ENCODE peak calls at places on chromosomes 12 and 14, in ten cellular contexts. H is lower lobe of right lung; Z is psoas muscle; X is stromal cell of bone marrow; Y is neuronal stem cell; U is NCI-H146; C is H54; D is MCF 10A; I is naive thymus-derived CD8-positive, alpha-beta T cell; E is HepG2. Q is an unnamed sample.

GRCh38 chr12:122097641-122098364 is 19.2 kb downstream of the MLXIP start:
- DNase-seq in H (peak), Z (no peak), X (no peak), Y (no peak), U (peak), C (no peak), D (no peak), I (no peak), E (peak), Q (no peak)

GRCh38 chr12:60266381-60266852 is 670.6 kb downstream of the SLC16A7 start:
- DNase-seq in H (no peak), Z (no peak), X (peak), Y (no peak), U (no peak), C (peak), D (peak), I (no peak), E (peak), Q (no peak)

GRCh38 chr12:119208626-119209061 is 29.9 kb downstream of the HSPB8 start:
- DNase-seq in H (peak), Z (peak), X (peak), Y (peak), U (peak), C (peak), D (peak), I (no peak), E (peak), Q (no peak)

GRCh38 chr12:84136862-84137367 is 775.7 kb downstream of the SLC6A15 start:
- DNase-seq in H (no peak), Z (no peak), X (no peak), Y (no peak), U (no peak), C (no peak), D (peak), I (no peak), E (no peak), Q (no peak)

GRCh38 chr12:110741795-110742717 is 635 bp downstream of the PPP1CC start:
- DNase-seq in H (peak), Z (peak), X (no peak), Y (peak), U (peak), C (no peak), D (peak), I (peak), E (no peak), Q (peak)

GRCh38 chr14:56310643-56311042 is 192.4 kb downstream of the PELI2 start:
- DNase-seq in H (no peak), Z (no peak), X (no peak), Y (no peak), U (no peak), C (no peak), D (peak), I (no peak), E (no peak), Q (no peak)

GRCh38 chr14:58193542-58193941 is 6.4 kb upstream of the ACTR10 start:
- DNase-seq in H (no peak), Z (no peak), X (no peak), Y (no peak), U (no peak), C (no peak), D (no peak), I (no peak), E (no peak), Q (no peak)

GRCh38 chr12:2779281-2779680 is 15.5 kb upstream of the FKBP4 start:
- DNase-seq in H (no peak), Z (no peak), X (no peak), Y (no peak), U (no peak), C (no peak), D (no peak), I (no peak), E (no peak), Q (no peak)

GRCh38 chr14:104895207-104895785 is 29.4 kb upstream of the PLD4 start:
- DNase-seq in H (no peak), Z (peak), X (no peak), Y (no peak), U (no peak), C (no peak), D (no peak), I (no peak), E (no peak), Q (no peak)

GRCh38 chr12:98354520-98354919 is 160.9 kb upstream of the TMPO start:
- DNase-seq in H (no peak), Z (no peak), X (no peak), Y (no peak), U (peak), C (no peak), D (no peak), I (no peak), E (no peak), Q (no peak)

GRCh38 chr12:34402228-34402898 is 380.1 kb downstream of the ALG10 start:
- DNase-seq in H (peak), Z (peak), X (no peak), Y (no peak), U (no peak), C (no peak), D (no peak), I (no peak), E (no peak), Q (no peak)

GRCh38 chr12:22413592-22413991 is 79.1 kb upstream of the ST8SIA1 start:
- DNase-seq in H (no peak), Z (no peak), X (no peak), Y (no peak), U (no peak), C (no peak), D (no peak), I (no peak), E (no peak), Q (no peak)

GRCh38 chr12:42918387-42918786 is 328.8 kb upstream of the PRICKLE1 start:
- DNase-seq in H (no peak), Z (no peak), X (no peak), Y (no peak), U (no peak), C (no peak), D (no peak), I (no peak), E (no peak), Q (no peak)

GRCh38 chr12:13546231-13546630 is 349.7 kb downstream of the EMP1 start:
- DNase-seq in H (no peak), Z (no peak), X (no peak), Y (no peak), U (no peak), C (no peak), D (no peak), I (no peak), E (no peak), Q (no peak)

GRCh38 chr12:27637524-27637923 is 58.7 kb upstream of the REP15 start:
- DNase-seq in H (no peak), Z (no peak), X (no peak), Y (no peak), U (no peak), C (no peak), D (no peak), I (no peak), E (no peak), Q (no peak)

GRCh38 chr12:6923003-6923732 is 4.6 kb upstream of the ATN1 start:
- DNase-seq in H (peak), Z (no peak), X (no peak), Y (no peak), U (no peak), C (no peak), D (no peak), I (no peak), E (no peak), Q (no peak)

GRCh38 chr14:77037886-77038511 is 9.5 kb upstream of the IRF2BPL start:
- DNase-seq in H (peak), Z (no peak), X (no peak), Y (no peak), U (no peak), C (no peak), D (no peak), I (no peak), E (no peak), Q (no peak)

GRCh38 chr14:83478741-83479140 is 1945.1 kb upstream of the SEL1L start:
- DNase-seq in H (no peak), Z (no peak), X (no peak), Y (no peak), U (no peak), C (no peak), D (no peak), I (no peak), E (no peak), Q (no peak)

GRCh38 chr12:77116277-77116676 is 50.9 kb upstream of the E2F7 start:
- DNase-seq in H (no peak), Z (no peak), X (no peak), Y (no peak), U (no peak), C (no peak), D (no peak), I (no peak), E (no peak), Q (no peak)

GRCh38 chr14:68968051-68968450 is 11.1 kb downstream of the ACTN1 start:
- DNase-seq in H (no peak), Z (no peak), X (no peak), Y (no peak), U (no peak), C (no peak), D (no peak), I (peak), E (no peak), Q (no peak)

GRCh38 chr14:87990687-87991086 is 2.3 kb downstream of the GALC start:
- DNase-seq in H (no peak), Z (no peak), X (peak), Y (no peak), U (no peak), C (no peak), D (no peak), I (no peak), E (no peak), Q (no peak)

GRCh38 chr12:69569236-69569635 is 16.0 kb upstream of the CCT2 start:
- DNase-seq in H (no peak), Z (no peak), X (no peak), Y (no peak), U (no peak), C (no peak), D (peak), I (no peak), E (no peak), Q (no peak)

GRCh38 chr14:68898248-68899032 is 80.7 kb downstream of the ACTN1 start:
- DNase-seq in H (peak), Z (no peak), X (no peak), Y (no peak), U (no peak), C (no peak), D (no peak), I (no peak), E (no peak), Q (no peak)

GRCh38 chr12:115771601-115772000 is 505.9 kb downstream of the MED13L start:
- DNase-seq in H (no peak), Z (no peak), X (no peak), Y (no peak), U (no peak), C (no peak), D (no peak), I (no peak), E (no peak), Q (no peak)

GRCh38 chr12:74791365-74791764 is 253.7 kb downstream of the ATXN7L3B start:
- DNase-seq in H (no peak), Z (no peak), X (peak), Y (no peak), U (no peak), C (no peak), D (no peak), I (no peak), E (no peak), Q (no peak)

GRCh38 chr12:114674201-114675047 is 9.6 kb downstream of the TBX3 start:
- DNase-seq in H (no peak), Z (peak), X (no peak), Y (peak), U (no peak), C (no peak), D (no peak), I (no peak), E (no peak), Q (no peak)

GRCh38 chr14:76175942-76176341 is 24.2 kb downstream of the GPATCH2L start:
- DNase-seq in H (no peak), Z (no peak), X (no peak), Y (no peak), U (no peak), C (no peak), D (no peak), I (no peak), E (no peak), Q (no peak)

GRCh38 chr14:42224053-42224888 is 617.6 kb downstream of the LRFN5 start:
- DNase-seq in H (no peak), Z (peak), X (peak), Y (peak), U (peak), C (peak), D (peak), I (no peak), E (peak), Q (peak)

GRCh38 chr14:38930022-38930421 is 173.0 kb downstream of the SEC23A start:
- DNase-seq in H (no peak), Z (no peak), X (no peak), Y (no peak), U (no peak), C (no peak), D (no peak), I (no peak), E (no peak), Q (no peak)

GRCh38 chr14:68655961-68656360 is 136.9 kb downstream of the ZFP36L1 start:
- DNase-seq in H (no peak), Z (no peak), X (no peak), Y (no peak), U (no peak), C (no peak), D (peak), I (no peak), E (peak), Q (no peak)

GRCh38 chr12:1912580-1913376 is 5.7 kb downstream of the CACNA2D4 start:
- DNase-seq in H (no peak), Z (no peak), X (no peak), Y (no peak), U (no peak), C (peak), D (peak), I (no peak), E (no peak), Q (no peak)

GRCh38 chr12:527241-527640 is 67.5 kb downstream of the B4GALNT3 start:
- DNase-seq in H (no peak), Z (no peak), X (no peak), Y (no peak), U (peak), C (no peak), D (no peak), I (no peak), E (no peak), Q (no peak)

GRCh38 chr12:52769354-52769753 is 7.8 kb downstream of the KRT76 start:
- DNase-seq in H (no peak), Z (no peak), X (no peak), Y (no peak), U (no peak), C (no peak), D (no peak), I (no peak), E (no peak), Q (no peak)

GRCh38 chr12:103620395-103620794 is 33.3 kb downstream of the STAB2 start:
- DNase-seq in H (no peak), Z (no peak), X (no peak), Y (no peak), U (no peak), C (no peak), D (no peak), I (no peak), E (no peak), Q (no peak)

GRCh38 chr12:132308311-132309161 is 20.9 kb downstream of the GALNT9 start:
- DNase-seq in H (peak), Z (peak), X (no peak), Y (no peak), U (no peak), C (no peak), D (no peak), I (no peak), E (no peak), Q (no peak)

GRCh38 chr14:34231626-34232025 is 230.4 kb downstream of the SPTSSA start:
- DNase-seq in H (no peak), Z (peak), X (no peak), Y (no peak), U (no peak), C (no peak), D (peak), I (no peak), E (no peak), Q (no peak)

GRCh38 chr12:560666-561065 is 100.9 kb downstream of the B4GALNT3 start:
- DNase-seq in H (no peak), Z (no peak), X (no peak), Y (no peak), U (no peak), C (no peak), D (no peak), I (no peak), E (no peak), Q (no peak)

GRCh38 chr14:102805454-102805891 is 28.2 kb downstream of the TRAF3 start:
- DNase-seq in H (no peak), Z (no peak), X (peak), Y (no peak), U (no peak), C (peak), D (peak), I (no peak), E (no peak), Q (no peak)

GRCh38 chr12:86917121-86917520 is 660.9 kb upstream of the MGAT4C start:
- DNase-seq in H (no peak), Z (no peak), X (no peak), Y (no peak), U (no peak), C (no peak), D (no peak), I (no peak), E (no peak), Q (no peak)

Q was measured in NCI-H1436 treated with DMSO at 0.1 percent for 48 hours.